ENCODE peak calls at places on chromosomes 7 and 10, in five cellular contexts. P, C, R, V and B are unnamed samples.

GRCh38 chr7:4962872-4963775 is 4.1 kb upstream of the MMD2 start:
- DNase-seq in V (no peak), C (no peak), P (no peak), R (no peak), B (no peak)

GRCh38 chr10:77482072-77482471 is 155.5 kb downstream of the KCNMA1 start:
- DNase-seq in C (no peak), V (no peak), R (no peak), P (no peak), B (no peak)

GRCh38 chr7:102455596-102455995 is 9.1 kb downstream of the ALKBH4 start:
- DNase-seq in P (no peak), R (no peak), C (no peak), V (no peak), B (no peak)

GRCh38 chr10:131646551-131647525 is 254.0 kb upstream of the PPP2R2D start:
- DNase-seq in C (no peak), R (no peak), V (no peak), P (no peak), B (no peak)

GRCh38 chr10:480928-481551 is 208.4 kb downstream of the DIP2C start:
- DNase-seq in P (no peak), V (no peak), R (no peak), C (no peak), B (no peak)

GRCh38 chr7:66697451-66698438 is 42.8 kb upstream of the RABGEF1 start:
- DNase-seq in C (no peak), R (peak; percentile 37), P (no peak), V (peak; percentile 33), B (no peak)

GRCh38 chr10:35884657-35885071 is 242.6 kb upstream of the FZD8 start:
- DNase-seq in C (no peak), P (no peak), V (no peak), R (no peak), B (no peak)

GRCh38 chr7:22663319-22663718 is 63.7 kb upstream of the IL6 start:
- DNase-seq in R (no peak), C (no peak), P (no peak), V (no peak), B (no peak)

GRCh38 chr10:33889371-33889770 is 554.9 kb upstream of the NRP1 start:
- DNase-seq in P (no peak), V (no peak), R (no peak), C (no peak), B (no peak)

GRCh38 chr10:69641261-69641980 is 11.4 kb downstream of the FAM241B start:
- DNase-seq in V (no peak), C (no peak), P (no peak), R (no peak), B (no peak)

GRCh38 chr10:91090761-91091529 is 129.5 kb upstream of the PCGF5 start:
- DNase-seq in P (no peak), C (no peak), R (no peak), V (peak; percentile 23), B (peak; percentile 19)

GRCh38 chr10:60974463-60975149 is 30.6 kb upstream of the RHOBTB1 start:
- DNase-seq in R (no peak), V (no peak), C (no peak), P (no peak), B (no peak)

GRCh38 chr7:5567810-5568209 is 144.2 kb upstream of the TNRC18 start:
- DNase-seq in C (no peak), R (peak; percentile 17), P (no peak), V (no peak), B (no peak)

GRCh38 chr10:95290801-95291633 is at the start of gene PDLIM1:
- DNase-seq in P (no peak), V (peak; percentile 55), C (no peak), R (peak; percentile 91), B (peak; percentile 91)

GRCh38 chr7:36487756-36488336 is 98.2 kb downstream of the ANLN start:
- DNase-seq in P (peak; percentile 21), R (no peak), C (peak; percentile 59), V (peak; percentile 39), B (peak; percentile 37)

GRCh38 chr10:126122856-126123255 is 226.5 kb downstream of the FANK1 start:
- DNase-seq in P (no peak), R (no peak), V (no peak), C (no peak), B (no peak)

GRCh38 chr7:69903410-69903809 is 305.1 kb downstream of the AUTS2 start:
- DNase-seq in V (no peak), P (no peak), R (no peak), C (no peak), B (no peak)

GRCh38 chr7:127598318-127598717 is 4.8 kb downstream of the FSCN3 start:
- DNase-seq in P (no peak), V (peak; percentile 27), R (peak; percentile 64), C (peak; percentile 49), B (peak; percentile 7)

GRCh38 chr10:107687702-107688101 is 523.2 kb upstream of the SORCS1 start:
- DNase-seq in P (no peak), R (no peak), C (no peak), V (no peak), B (no peak)

DNA sequence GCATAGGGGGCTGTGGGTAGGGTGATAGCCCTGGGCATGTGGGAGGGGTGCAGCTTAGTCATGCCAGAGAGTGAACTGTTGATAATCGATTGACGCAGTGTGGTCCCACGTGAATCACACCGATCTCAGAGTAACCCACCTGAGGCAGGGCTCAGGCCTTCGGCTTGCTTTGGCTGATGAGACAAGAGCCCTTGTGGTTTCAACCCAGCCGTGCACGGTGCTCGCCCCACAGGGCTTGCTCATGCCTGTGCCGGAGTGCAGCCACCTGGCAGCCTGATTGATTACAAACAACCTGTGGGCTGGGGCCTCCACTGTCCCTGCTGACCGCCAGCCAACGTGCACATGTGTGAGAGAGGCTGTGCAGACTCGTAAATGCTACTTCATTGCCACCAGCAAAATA is 144.8 kb upstream of the ADARB2 start:
- DNase-seq in V (no peak), R (no peak), C (no peak), P (no peak), B (no peak)
- TF ChIP-seq JUND in V (no peak), R (no peak), C (no peak), P (no peak), B (no peak)

DNA sequence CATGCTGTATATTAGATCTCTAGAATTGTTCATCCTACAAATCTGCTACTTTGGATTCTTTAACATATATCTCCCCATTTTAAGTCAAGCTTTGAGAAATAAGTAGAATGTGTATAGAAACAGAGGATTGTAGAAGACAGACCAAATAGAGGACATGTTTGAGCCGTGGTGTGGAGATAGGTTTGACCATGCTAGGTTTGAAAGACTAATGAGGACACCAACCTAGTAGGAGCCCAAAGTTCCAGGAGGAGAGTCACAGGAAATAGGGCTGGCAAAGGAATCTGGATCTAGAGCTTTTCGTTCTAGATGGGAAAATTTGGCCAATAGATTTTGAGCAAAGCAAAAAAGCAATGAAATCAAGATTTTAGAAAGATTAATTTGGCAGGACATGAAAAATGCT is 60.5 kb upstream of the TBX20 start:
- DNase-seq in C (no peak), V (no peak), R (no peak), P (no peak), B (no peak)
- TF ChIP-seq JUND in C (no peak), V (no peak), R (no peak), P (no peak), B (no peak)

GRCh38 chr10:89738551-89739209 is 37.3 kb downstream of the KIF20B start:
- DNase-seq in P (peak; percentile 55), C (no peak), V (no peak), R (no peak), B (no peak)
- TF ChIP-seq JUND in P (no peak), C (no peak), V (no peak), R (no peak), B (no peak)

DNA sequence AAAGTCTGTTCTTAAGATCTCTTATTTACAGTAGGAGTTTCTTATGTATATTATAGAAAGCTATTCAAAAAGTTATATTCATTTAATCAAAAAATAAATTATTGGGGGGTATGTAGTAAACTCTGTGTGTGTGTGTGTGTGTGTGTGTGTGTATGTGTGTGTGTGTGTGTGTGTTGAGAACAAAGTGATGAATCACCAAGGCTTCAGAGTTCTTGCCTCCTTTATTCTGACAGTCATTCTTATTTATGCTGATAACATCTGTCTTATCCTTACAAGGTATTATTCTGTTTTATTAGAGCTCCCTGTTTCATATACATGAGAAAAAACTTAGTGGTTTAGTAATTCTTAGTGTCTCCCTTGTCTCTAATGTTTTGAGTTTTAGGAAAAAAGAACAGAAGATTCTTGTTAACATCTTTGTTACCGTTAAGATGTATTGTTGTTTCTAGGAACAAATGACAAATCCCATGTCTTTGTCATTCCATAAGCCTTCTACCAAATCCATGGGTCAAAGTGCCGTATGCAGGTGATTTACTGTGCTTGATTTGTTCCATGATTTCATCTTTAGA is 424.0 kb downstream of the EXOC4 start:
- DNase-seq in R (no peak), P (no peak), C (no peak), V (no peak), B (no peak)
- TF ChIP-seq JUND in R (peak; percentile 29), P (no peak), C (no peak), V (no peak), B (no peak)

GRCh38 chr7:68309806-68310205 is 1288.5 kb upstream of the AUTS2 start:
- DNase-seq in V (no peak), C (no peak), P (no peak), R (no peak), B (no peak)
- TF ChIP-seq JUND in V (no peak), C (no peak), P (no peak), R (no peak), B (no peak)

GRCh38 chr7:134941185-134941900 is 45.0 kb upstream of the AGBL3 start:
- DNase-seq in C (no peak), P (no peak), V (no peak), R (no peak), B (no peak)
- TF ChIP-seq JUND in C (no peak), P (no peak), V (no peak), R (peak; percentile 40), B (no peak)

DNA sequence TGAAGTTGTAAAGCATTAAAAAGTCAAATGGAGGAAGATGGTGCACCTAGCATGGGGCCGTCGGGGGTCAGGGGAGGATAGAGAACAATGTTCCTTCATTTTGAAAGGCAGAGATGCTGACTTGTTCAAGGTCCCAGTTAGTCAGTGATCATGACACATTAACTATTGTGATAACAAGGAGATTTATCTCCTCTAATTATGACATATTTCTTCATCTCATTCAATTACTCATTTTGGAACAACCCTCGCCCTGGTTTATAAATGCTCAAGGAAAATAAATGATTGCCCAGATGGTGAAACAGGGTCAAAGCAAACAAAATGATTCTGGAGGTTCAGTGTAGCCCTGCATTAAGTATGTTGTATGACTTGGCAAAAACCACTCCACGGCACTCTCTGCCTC is 106.2 kb downstream of the ITIH5 start:
- DNase-seq in P (no peak), R (no peak), C (no peak), V (no peak), B (no peak)
- TF ChIP-seq JUND in P (no peak), R (no peak), C (no peak), V (no peak), B (no peak)

DNA sequence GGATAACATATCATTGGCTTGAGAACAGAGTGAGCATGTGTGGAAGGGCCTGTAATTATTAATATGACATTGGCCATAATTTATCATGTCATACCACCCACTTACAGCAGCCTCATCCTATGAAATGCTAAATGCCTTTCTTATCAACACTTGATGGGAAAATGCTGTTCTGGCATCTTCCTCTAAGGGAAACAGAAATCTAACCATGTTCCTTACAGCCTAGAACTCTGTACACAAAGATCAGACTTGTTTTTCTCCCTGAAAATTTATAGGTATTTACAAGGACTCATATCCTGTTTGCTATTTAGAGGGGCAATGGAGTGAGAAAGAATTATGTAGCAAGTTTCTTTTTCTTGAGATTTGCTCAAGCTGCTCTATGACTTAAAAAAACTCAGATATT is 817.4 kb downstream of the LRMDA start:
- DNase-seq in C (no peak), P (no peak), V (no peak), R (no peak), B (no peak)
- TF ChIP-seq JUND in C (no peak), P (no peak), V (no peak), R (no peak), B (no peak)

GRCh38 chr10:88979153-88979562 is 11.4 kb upstream of the FAS start:
- DNase-seq in V (no peak), R (no peak), C (no peak), P (no peak), B (no peak)
- TF ChIP-seq JUND in V (no peak), R (no peak), C (no peak), P (no peak), B (no peak)